ENCODE peak calls at places on chromosomes 4 and X, in eight cellular contexts. V, L, K, S, R, P, T and H are unnamed samples.

GRCh38 chrX:15680401-15680800 is 15.8 kb upstream of the CLTRN start:
- DNase-seq in V (no peak), L (peak; percentile 25), K (no peak), S (no peak), R (no peak), P (no peak), T (peak; percentile 44), H (no peak)

GRCh38 chr4:86848732-86849617 is at the start of gene SLC10A6:
- DNase-seq in V (no peak), L (no peak), K (no peak), S (no peak), R (no peak), P (no peak), T (no peak), H (no peak)

GRCh38 chr4:87240341-87240740 is 19.9 kb upstream of the KLHL8 start:
- DNase-seq in V (peak; percentile 46), L (no peak), K (no peak), S (no peak), R (no peak), P (no peak), T (peak; percentile 73), H (no peak)

GRCh38 chrX:45584717-45585116 is 384.0 kb upstream of the DIPK2B start:
- DNase-seq in V (no peak), L (no peak), K (no peak), S (no peak), R (no peak), P (no peak), T (no peak), H (no peak)

GRCh38 chrX:141632124-141632523 is 42.6 kb downstream of the SPANXA2 start:
- DNase-seq in V (no peak), L (no peak), K (no peak), S (no peak), R (no peak), P (no peak), T (no peak), H (no peak)

GRCh38 chrX:12967711-12968465 is 7.0 kb upstream of the TMSB4X start:
- DNase-seq in V (no peak), L (no peak), K (no peak), S (peak; percentile 39), R (no peak), P (no peak), T (no peak), H (no peak)

GRCh38 chr4:111934294-111934693 is 211.0 kb upstream of the FAM241A start:
- DNase-seq in V (no peak), L (no peak), K (no peak), S (no peak), R (no peak), P (no peak), T (no peak), H (no peak)

GRCh38 chrX:110188701-110189558 is 129.0 kb downstream of the AMMECR1 start:
- DNase-seq in V (no peak), L (no peak), K (no peak), S (no peak), R (no peak), P (no peak), T (no peak), H (no peak)

GRCh38 chrX:33001107-33001506 is 210.2 kb downstream of the DMD start:
- DNase-seq in V (no peak), L (no peak), K (no peak), S (no peak), R (no peak), P (no peak), T (no peak), H (no peak)

GRCh38 chr4:147057631-147057980 is 111.9 kb upstream of the TTC29 start:
- DNase-seq in V (no peak), L (no peak), K (no peak), S (no peak), R (no peak), P (no peak), T (peak; percentile 52), H (no peak)

GRCh38 chr4:135249006-135249405 is 1047.4 kb upstream of the PABPC4L start:
- DNase-seq in V (no peak), L (peak; percentile 56), K (no peak), S (no peak), R (no peak), P (no peak), T (no peak), H (no peak)

GRCh38 chr4:88827442-88827841 is 129.8 kb upstream of the NAP1L5 start:
- DNase-seq in V (no peak), L (no peak), K (no peak), S (no peak), R (no peak), P (no peak), T (no peak), H (no peak)

GRCh38 chr4:107888237-107888636 is 43.1 kb upstream of the CYP2U1 start:
- DNase-seq in V (no peak), L (peak; percentile 42), K (no peak), S (peak; percentile 8), R (no peak), P (no peak), T (no peak), H (no peak)

GRCh38 chrX:118973389-118974087 is 880 bp upstream of the LONRF3 start:
- DNase-seq in V (no peak), L (no peak), K (no peak), S (no peak), R (peak; percentile 63), P (no peak), T (no peak), H (no peak)

GRCh38 chr4:123599920-123600394 is 203.4 kb downstream of the SPRY1 start:
- DNase-seq in V (peak; percentile 38), L (peak; percentile 93), K (peak; percentile 56), S (peak; percentile 53), R (peak; percentile 49), P (peak; percentile 9), T (peak; percentile 32), H (peak; percentile 42)

GRCh38 chr4:15778191-15778741 is at the start of gene CD38:
- DNase-seq in V (no peak), L (peak; percentile 22), K (peak; percentile 69), S (peak; percentile 65), R (peak; percentile 72), P (peak; percentile 36), T (no peak), H (peak; percentile 62)

GRCh38 chr4:70705856-70706461 is 15.8 kb upstream of the RUFY3 start:
- DNase-seq in V (peak; percentile 34), L (no peak), K (no peak), S (no peak), R (no peak), P (no peak), T (no peak), H (no peak)

GRCh38 chr4:52126946-52127345 is 75.8 kb downstream of the SPATA18 start:
- DNase-seq in V (no peak), L (peak; percentile 5), K (no peak), S (no peak), R (peak; percentile 16), P (no peak), T (peak; percentile 11), H (no peak)

GRCh38 chrX:100447563-100448397 is 37.7 kb upstream of the PCDH19 start:
- DNase-seq in V (no peak), L (peak; percentile 55), K (peak; percentile 1), S (peak; percentile 11), R (peak; percentile 78), P (peak; percentile 9), T (no peak), H (peak; percentile 46)

GRCh38 chr4:63728480-63729177 is 680.6 kb downstream of the TECRL start:
- DNase-seq in V (no peak), L (peak; percentile 67), K (no peak), S (no peak), R (peak; percentile 10), P (no peak), T (no peak), H (no peak)

GRCh38 chr4:10715696-10716095 is 31.1 kb upstream of the CLNK start:
- DNase-seq in V (peak; percentile 60), L (peak; percentile 67), K (no peak), S (no peak), R (no peak), P (no peak), T (no peak), H (no peak)

GRCh38 chr4:26124753-26125236 is 196.0 kb upstream of the RBPJ start:
- DNase-seq in V (no peak), L (peak; percentile 30), K (no peak), S (no peak), R (peak; percentile 19), P (no peak), T (no peak), H (no peak)

GRCh38 chr4:180081072-180081471 is 2162.1 kb upstream of the TENM3 start:
- DNase-seq in V (no peak), L (peak; percentile 52), K (no peak), S (no peak), R (no peak), P (no peak), T (no peak), H (no peak)

GRCh38 chr4:169158046-169158445 is 112.7 kb downstream of the SH3RF1 start:
- DNase-seq in V (no peak), L (no peak), K (no peak), S (no peak), R (no peak), P (no peak), T (no peak), H (no peak)

GRCh38 chrX:3516051-3516541 is 169.6 kb upstream of the MXRA5 start:
- DNase-seq in V (no peak), L (no peak), K (no peak), S (no peak), R (no peak), P (no peak), T (no peak), H (no peak)

GRCh38 chr4:102586002-102586643 is 85.0 kb downstream of the NFKB1 start:
- DNase-seq in V (no peak), L (no peak), K (no peak), S (no peak), R (no peak), P (no peak), T (no peak), H (no peak)

GRCh38 chr4:121472937-121473721 is 92.3 kb upstream of the QRFPR start:
- DNase-seq in V (no peak), L (no peak), K (no peak), S (no peak), R (no peak), P (no peak), T (no peak), H (no peak)

GRCh38 chrX:25166145-25166544 is 150.4 kb upstream of the ARX start:
- DNase-seq in V (no peak), L (no peak), K (no peak), S (no peak), R (no peak), P (no peak), T (no peak), H (no peak)

GRCh38 chr4:11223261-11223660 is 205.4 kb downstream of the HS3ST1 start:
- DNase-seq in V (peak; percentile 77), L (no peak), K (no peak), S (no peak), R (no peak), P (no peak), T (no peak), H (no peak)

GRCh38 chr4:4418676-4419370 is 31.9 kb downstream of the NSG1 start:
- DNase-seq in V (no peak), L (no peak), K (no peak), S (no peak), R (no peak), P (no peak), T (no peak), H (no peak)